ENCODE peak calls at places on chromosomes 3 and 15, in eight cellular contexts. X is adrenal gland, Q is breast epithelium, L is heart left ventricle, K is right lobe of liver, N is HCT116, V is Peyer's patch, F is GM12878. O is an unnamed sample.

GRCh38 chr15:82079736-82080135 is 33.9 kb upstream of the MEX3B start:
- DNase-seq in X (no peak), Q (no peak), L (no peak), K (no peak), N (no peak), V (no peak), F (no peak), O (no peak)

GRCh38 chr3:125191730-125192129 is 20.8 kb downstream of the SLC12A8 start:
- DNase-seq in X (no peak), Q (no peak), L (no peak), K (no peak), N (no peak), V (no peak), F (no peak), O (no peak)

GRCh38 chr3:191051037-191051436 is 148.0 kb upstream of the OSTN start:
- DNase-seq in X (no peak), Q (no peak), L (no peak), K (no peak), N (peak; percentile 31), V (no peak), F (no peak), O (no peak)

GRCh38 chr15:30791239-30791638 is 112.5 kb upstream of the FAN1 start:
- DNase-seq in X (no peak), Q (no peak), L (no peak), K (no peak), N (no peak), V (no peak), F (no peak), O (no peak)

GRCh38 chr3:197372076-197372661 is 73.8 kb upstream of the DLG1 start:
- DNase-seq in X (peak; percentile 17), Q (no peak), L (no peak), K (no peak), N (no peak), V (no peak), F (no peak), O (no peak)

GRCh38 chr15:66085128-66085527 is 168.4 kb downstream of the MEGF11 start:
- DNase-seq in X (no peak), Q (no peak), L (no peak), K (no peak), N (no peak), V (no peak), F (no peak), O (no peak)

GRCh38 chr3:89434621-89435380 is 327.4 kb downstream of the EPHA3 start:
- DNase-seq in X (no peak), Q (no peak), L (no peak), K (no peak), N (no peak), V (no peak), F (no peak), O (no peak)

GRCh38 chr15:95086543-95087252 is 855.3 kb downstream of the MCTP2 start:
- DNase-seq in X (no peak), Q (no peak), L (no peak), K (no peak), N (peak; percentile 8), V (no peak), F (no peak), O (no peak)

GRCh38 chr3:168273917-168274316 is 178.2 kb upstream of the GOLIM4 start:
- DNase-seq in X (no peak), Q (no peak), L (no peak), K (no peak), N (no peak), V (no peak), F (no peak), O (no peak)

GRCh38 chr3:27511724-27512422 is 27.7 kb upstream of the SLC4A7 start:
- DNase-seq in X (no peak), Q (no peak), L (no peak), K (no peak), N (no peak), V (no peak), F (no peak), O (no peak)

GRCh38 chr3:62567097-62568021 is 194.0 kb upstream of the FEZF2 start:
- DNase-seq in X (peak; percentile 72), Q (no peak), L (peak; percentile 30), K (no peak), N (no peak), V (no peak), F (no peak), O (peak; percentile 66)

GRCh38 chr3:129892486-129892856 is 1.0 kb downstream of the TMCC1 start:
- DNase-seq in X (no peak), Q (no peak), L (no peak), K (no peak), N (no peak), V (no peak), F (no peak), O (peak; percentile 23)

GRCh38 chr3:396293-396692 is 199.7 kb downstream of the CHL1 start:
- DNase-seq in X (no peak), Q (no peak), L (no peak), K (no peak), N (no peak), V (no peak), F (no peak), O (no peak)

GRCh38 chr3:121496841-121497240 is 48.9 kb downstream of the POLQ start:
- DNase-seq in X (no peak), Q (no peak), L (no peak), K (no peak), N (no peak), V (no peak), F (no peak), O (no peak)

GRCh38 chr3:126551066-126551838 is 7.5 kb downstream of the C3orf22 start:
- DNase-seq in X (peak; percentile 20), Q (no peak), L (no peak), K (peak; percentile 35), N (no peak), V (peak; percentile 27), F (no peak), O (no peak)

GRCh38 chr3:122760457-122761271 is 33.0 kb downstream of the HSPBAP1 start:
- DNase-seq in X (no peak), Q (no peak), L (no peak), K (no peak), N (peak; percentile 8), V (no peak), F (no peak), O (no peak)

GRCh38 chr3:194491996-194492395 is 5.2 kb upstream of the ATP13A3 start:
- DNase-seq in X (no peak), Q (no peak), L (no peak), K (no peak), N (no peak), V (no peak), F (no peak), O (no peak)

GRCh38 chr3:4821975-4822374 is 157.3 kb upstream of the BHLHE40 start:
- DNase-seq in X (no peak), Q (no peak), L (no peak), K (no peak), N (no peak), V (no peak), F (no peak), O (no peak)

GRCh38 chr3:53733433-53733832 is 112.8 kb downstream of the CHDH start:
- DNase-seq in X (no peak), Q (no peak), L (no peak), K (no peak), N (no peak), V (no peak), F (no peak), O (no peak)

GRCh38 chr15:86076468-86076867 is 3.2 kb upstream of the AGBL1 start:
- DNase-seq in X (no peak), Q (no peak), L (no peak), K (no peak), N (no peak), V (no peak), F (no peak), O (no peak)

GRCh38 chr15:48096813-48097212 is 24.0 kb upstream of the SLC24A5 start:
- DNase-seq in X (no peak), Q (no peak), L (no peak), K (no peak), N (no peak), V (no peak), F (no peak), O (no peak)

GRCh38 chr3:115999598-115999997 is 376.3 kb downstream of the GAP43 start:
- DNase-seq in X (no peak), Q (no peak), L (peak; percentile 22), K (no peak), N (no peak), V (no peak), F (no peak), O (no peak)
- H3K36me3 ChIP-seq in X (no peaks in the 10 kb centered on the region), Q (no peaks in the 10 kb centered on the region), L (no peaks in the 10 kb centered on the region), K (no peaks in the 10 kb centered on the region), N (no peaks in the 10 kb centered on the region), V (no peaks in the 10 kb centered on the region), F (no peaks in the 10 kb centered on the region), O (no peaks in the 10 kb centered on the region)

DNA sequence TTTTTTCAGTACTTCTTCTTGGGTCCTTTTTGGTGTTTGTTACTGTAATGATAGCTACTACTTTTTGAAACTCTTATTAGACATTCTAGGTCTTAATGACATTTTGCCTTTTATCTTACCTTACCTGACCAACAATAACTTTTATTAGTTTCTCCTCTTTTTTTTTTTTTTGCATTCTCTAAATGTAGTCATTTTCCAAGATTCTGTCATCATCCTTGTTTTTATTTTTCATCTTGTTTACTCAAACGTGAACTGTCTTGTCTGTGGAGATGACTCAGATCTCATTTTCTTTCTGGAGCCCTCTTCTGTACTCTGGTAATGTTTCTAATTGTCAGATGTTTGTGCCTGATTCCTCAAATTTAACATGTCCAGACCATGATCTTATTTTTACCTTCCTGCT is 2.9 kb downstream of the ABHD5 start:
- DNase-seq in X (no peak), Q (no peak), L (no peak), K (no peak), N (no peak), V (no peak), F (no peak), O (no peak)
- TF ChIP-seq POLR2A in X (no peak), Q (no peak), L (no peak), K (no peak), N (no peak), V (no peak), F (no peak), O (no peak)

GRCh38 chr3:150374975-150375374 is 33.1 kb upstream of the TSC22D2 start:
- DNase-seq in X (no peak), Q (no peak), L (no peak), K (no peak), N (no peak), V (no peak), F (no peak), O (no peak)
- H3K36me3 ChIP-seq in X (no peaks in the 10 kb centered on the region), Q (no peaks in the 10 kb centered on the region), L (no peaks in the 10 kb centered on the region), K (no peaks in the 10 kb centered on the region), N (no peaks in the 10 kb centered on the region), V (no peaks in the 10 kb centered on the region), F (no peaks in the 10 kb centered on the region), O (no peaks in the 10 kb centered on the region)

GRCh38 chr3:173009410-173009809 is 131.6 kb downstream of the SPATA16 start:
- DNase-seq in X (no peak), Q (no peak), L (no peak), K (no peak), N (no peak), V (peak; percentile 27), F (no peak), O (no peak)

GRCh38 chr3:173006006-173006405 is 135.0 kb downstream of the SPATA16 start:
- DNase-seq in X (no peak), Q (no peak), L (no peak), K (no peak), N (no peak), V (no peak), F (no peak), O (no peak)

GRCh38 chr3:173004681-173005080 is 136.4 kb downstream of the SPATA16 start:
- DNase-seq in X (no peak), Q (no peak), L (no peak), K (no peak), N (no peak), V (no peak), F (no peak), O (no peak)

GRCh38 chr3:173007079-173007723 is 133.8 kb downstream of the SPATA16 start:
- DNase-seq in X (no peak), Q (no peak), L (no peak), K (no peak), N (no peak), V (no peak), F (no peak), O (no peak)

GRCh38 chr3:173008978-173009377 is 132.1 kb downstream of the SPATA16 start:
- DNase-seq in X (no peak), Q (no peak), L (no peak), K (no peak), N (no peak), V (no peak), F (no peak), O (no peak)
- TF ChIP-seq POLR2A in X (no peak), Q (no peak), L (no peak), K (no peak), N (no peak), V (no peak), F (no peak), O (no peak)